ENCODE peak calls at places on chromosomes 11 and 22, in six cellular contexts. E is HepG2, B is mesendoderm, M is K562, X is fibroblast of lung, P is SK-N-SH. U is an unnamed sample.

GRCh38 chr11:83219095-83219494 is 25.6 kb downstream of the ANKRD42 start:
- DNase-seq in X (no peak), P (peak; percentile 23), E (peak; percentile 22), B (peak; percentile 58), M (no peak), U (peak; percentile 38)

GRCh38 chr11:65382804-65383368 is 440 bp upstream of the SLC25A45 start:
- DNase-seq in X (no peak), B (no peak), P (peak; percentile 58), E (no peak), M (no peak), U (no peak)

GRCh38 chr22:38570841-38571364 is 920 bp upstream of the DMC1 start:
- DNase-seq in E (no peak), M (no peak), B (no peak), P (peak; percentile 26), X (no peak), U (peak; percentile 70)

GRCh38 chr11:35632301-35632700 is 14.0 kb downstream of the FJX1 start:
- DNase-seq in B (no peak), E (no peak), M (no peak), X (peak; percentile 39), P (no peak), U (no peak)

GRCh38 chr11:130106381-130106780 is 36.7 kb downstream of the APLP2 start:
- DNase-seq in P (no peak), M (no peak), E (no peak), X (no peak), B (no peak), U (no peak)

GRCh38 chr11:130980463-130980862 is 64.2 kb upstream of the SNX19 start:
- DNase-seq in E (no peak), M (no peak), P (no peak), B (no peak), X (no peak), U (no peak)

GRCh38 chr11:60161766-60162165 is 21.1 kb downstream of the MS4A6A start:
- DNase-seq in M (no peak), X (no peak), P (no peak), B (no peak), E (no peak), U (no peak)

GRCh38 chr22:18078329-18079041 is 695 bp downstream of the PEX26 start:
- DNase-seq in M (peak; percentile 75), E (peak; percentile 34), B (peak; percentile 51), X (peak; percentile 15), P (peak; percentile 63), U (no peak)

GRCh38 chr11:107563702-107564101 is 1.8 kb downstream of the ALKBH8 start:
- DNase-seq in M (peak; percentile 26), E (peak; percentile 29), B (peak; percentile 41), P (peak; percentile 42), X (peak; percentile 69), U (peak; percentile 40)

GRCh38 chr11:27469333-27469680 is 3.3 kb downstream of the LGR4 start:
- DNase-seq in X (no peak), P (no peak), M (no peak), B (no peak), E (no peak), U (no peak)

GRCh38 chr11:16347928-16348685 is 8.2 kb downstream of the SOX6 start:
- DNase-seq in X (peak; percentile 2), B (no peak), P (no peak), E (no peak), M (no peak), U (no peak)

GRCh38 chr11:16346975-16347374 is 9.4 kb downstream of the SOX6 start:
- DNase-seq in P (no peak), E (no peak), X (peak; percentile 5), M (no peak), B (no peak), U (no peak)

GRCh38 chr11:16352707-16353106 is 3.6 kb downstream of the SOX6 start:
- DNase-seq in E (no peak), M (no peak), X (no peak), P (no peak), B (no peak), U (no peak)

DNA sequence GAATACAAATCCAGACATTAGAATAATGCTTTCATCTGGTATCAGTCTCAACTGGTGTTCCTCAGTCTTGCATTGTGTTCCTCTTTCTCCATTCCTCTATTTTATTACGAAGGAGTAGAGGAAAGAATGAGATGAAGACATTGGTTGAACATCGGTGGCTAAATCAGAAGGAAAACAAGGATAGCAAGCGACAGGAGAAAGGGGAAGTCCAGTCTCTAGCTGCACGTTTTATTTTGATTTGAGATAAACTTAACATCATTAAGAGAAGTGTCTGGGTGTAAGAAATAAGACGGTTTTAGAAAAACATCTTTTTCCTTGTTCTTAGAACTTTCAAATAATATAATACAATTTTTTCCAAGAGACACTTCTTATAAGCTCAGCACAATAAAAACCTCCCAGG is 6.2 kb downstream of the SOX6 start:
- DNase-seq in X (no peak), P (no peak), B (no peak), E (no peak), M (no peak), U (no peak)
- H3K27me3 ChIP-seq in X (no peaks in the 10 kb centered on the region), P (no peaks in the 10 kb centered on the region), B (no peaks in the 10 kb centered on the region), E (no peaks in the 10 kb centered on the region), M (no peaks in the 10 kb centered on the region), U (peaks cover 35% of the 10 kb centered on the region)

DNA sequence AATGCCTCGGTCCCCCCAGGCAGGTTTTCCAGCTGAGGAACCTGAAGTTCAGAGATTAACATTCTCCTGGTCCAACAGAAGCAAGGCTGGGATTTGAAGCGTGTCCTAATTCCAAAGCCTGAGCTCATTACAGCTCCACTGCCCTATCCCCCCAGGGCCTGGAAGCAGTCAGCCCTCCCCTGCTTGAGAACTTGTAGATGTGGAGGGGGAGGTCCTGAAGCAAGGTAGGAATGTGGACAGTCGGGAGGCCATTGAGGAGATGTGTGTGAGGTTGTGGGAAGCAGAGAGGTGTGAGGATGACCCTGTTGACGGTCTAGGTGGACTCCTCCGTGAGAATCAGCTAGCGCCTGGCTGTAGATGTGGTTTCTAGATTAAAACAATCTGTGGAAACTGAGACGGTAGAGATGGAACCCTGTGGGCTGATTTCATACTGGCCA is 8.1 kb downstream of the GRAMD1B start:
- DNase-seq in E (no peak), P (no peak), M (no peak), X (no peak), B (peak; percentile 97), U (peak; percentile 64)
- H3K4me2 ChIP-seq in E (no peak overlapping the region), P (peak overlapping the region; percentile 38), M (no peak overlapping the region), X (no peak overlapping the region), B (no peak overlapping the region), U (peak overlapping the region; percentile 10)

DNA sequence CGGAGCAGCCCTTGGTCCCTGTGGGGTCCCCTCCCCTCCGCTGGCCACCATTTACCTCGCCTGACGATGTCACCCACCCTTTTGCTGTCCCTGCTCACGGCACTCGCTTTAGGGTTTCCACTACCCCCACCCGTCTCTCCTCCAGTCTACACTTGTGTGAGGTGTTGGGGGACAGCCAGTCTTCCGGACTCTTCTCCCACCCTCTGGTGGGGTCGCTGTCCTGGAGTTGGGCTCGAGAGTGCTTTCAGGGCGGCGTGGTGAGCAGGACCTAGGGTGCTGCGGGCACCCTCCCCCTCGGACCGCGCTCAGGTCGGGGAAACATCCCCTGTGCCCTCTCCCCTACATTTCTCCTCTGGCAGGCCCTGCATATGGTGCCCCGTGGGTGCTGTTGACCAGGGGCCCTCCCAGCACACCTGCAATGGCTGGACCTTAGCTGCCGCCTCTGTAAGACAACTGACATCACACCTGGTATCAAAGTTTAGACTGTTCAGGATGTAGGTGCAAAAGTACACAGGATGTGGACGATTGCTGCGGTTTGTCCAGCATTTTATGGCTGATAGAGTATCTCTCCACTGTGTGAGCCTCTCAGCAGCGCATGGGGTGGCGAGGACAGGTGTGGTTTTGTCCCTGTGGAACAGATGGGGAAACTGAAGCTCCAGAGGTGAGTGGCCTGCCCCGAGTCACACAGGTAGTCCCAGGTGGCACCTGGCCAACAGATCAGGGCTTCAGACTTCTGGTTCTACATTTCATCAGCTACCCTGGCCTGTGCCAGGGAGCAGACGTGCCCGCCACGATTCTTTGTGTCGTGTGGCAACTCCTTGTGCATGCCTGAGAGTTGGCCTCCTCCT is 1.1 kb downstream of the GRK2 start:
- DNase-seq in M (no peak), X (no peak), B (no peak), P (peak; percentile 54), E (peak; percentile 61), U (no peak)
- H3K36me3 ChIP-seq in M (peaks cover 51% of the 10 kb centered on the region), X (peaks cover 12% of the 10 kb centered on the region), B (peaks cover 3% of the 10 kb centered on the region), P (peaks cover 8% of the 10 kb centered on the region), E (peaks cover 7% of the 10 kb centered on the region), U (no peaks in the 10 kb centered on the region)

GRCh38 chr22:22042599-22043295 is 60.2 kb upstream of the TOP3B start:
- DNase-seq in B (no peak), P (no peak), M (no peak), X (no peak), E (no peak), U (no peak)
- H3K27me3 ChIP-seq in B (peaks cover 4% of the 10 kb centered on the region), P (peaks cover 15% of the 10 kb centered on the region), M (peaks cover 26% of the 10 kb centered on the region), X (peaks cover 8% of the 10 kb centered on the region), E (peaks cover 11% of the 10 kb centered on the region), U (peaks cover 100% of the 10 kb centered on the region)